ENCODE peak calls at places on chromosomes 2 and 18, in six cellular contexts. U is neuronal stem cell, J is thoracic aorta, X is ovary, Y is astrocyte, W is AG04450. T is an unnamed sample.

GRCh38 chr18:6203791-6204190 is 210.9 kb downstream of the L3MBTL4 start:
- DNase-seq in Y (no peak), J (no peak), U (no peak), X (no peak), W (no peak), T (no peak)

GRCh38 chr2:71385008-71385407 is 53.4 kb downstream of the ZNF638 start:
- DNase-seq in U (no peak), W (peak), Y (peak), X (no peak), J (no peak), T (no peak)

GRCh38 chr2:219358170-219359075 is 25.9 kb upstream of the RESP18 start:
- DNase-seq in W (no peak), U (no peak), J (no peak), Y (no peak), X (no peak), T (no peak)

GRCh38 chr2:54724560-54725342 is 1.3 kb downstream of the EML6 start:
- DNase-seq in X (peak), J (no peak), U (peak), W (no peak), Y (no peak), T (no peak)

GRCh38 chr18:47881752-47882455 is 48.6 kb downstream of the SMAD2 start:
- DNase-seq in X (no peak), U (no peak), Y (peak), W (peak), J (no peak), T (no peak)

GRCh38 chr2:3480352-3481010 is 38.9 kb downstream of the ADI1 start:
- DNase-seq in U (no peak), J (no peak), W (no peak), Y (no peak), X (no peak), T (no peak)

GRCh38 chr2:144578099-144578498 is 58.2 kb upstream of the ZEB2 start:
- DNase-seq in U (no peak), J (no peak), Y (no peak), X (no peak), W (no peak), T (no peak)

GRCh38 chr2:182615036-182615435 is 101.0 kb upstream of the DNAJC10 start:
- DNase-seq in U (no peak), X (no peak), J (no peak), W (no peak), Y (no peak), T (no peak)

GRCh38 chr18:58863539-58864145 is 1.0 kb upstream of the ZNF532 start:
- DNase-seq in X (peak), U (peak), J (no peak), W (no peak), Y (no peak), T (peak)

GRCh38 chr18:79852561-79853302 is 55.0 kb downstream of the KCNG2 start:
- DNase-seq in J (no peak), W (no peak), U (no peak), Y (no peak), X (peak), T (no peak)

GRCh38 chr2:224217962-224218347 is 178.9 kb upstream of the SERPINE2 start:
- DNase-seq in W (peak), Y (peak), J (no peak), U (no peak), X (no peak), T (no peak)

GRCh38 chr2:233972941-233973575 is 55.9 kb downstream of the TRPM8 start:
- DNase-seq in J (no peak), W (no peak), Y (no peak), U (no peak), X (no peak), T (no peak)

GRCh38 chr2:58480191-58480590 is 239.1 kb upstream of the FANCL start:
- DNase-seq in U (no peak), W (no peak), J (no peak), Y (no peak), X (no peak), T (no peak)

GRCh38 chr2:11535899-11536344 is 2.1 kb downstream of the GREB1 start:
- DNase-seq in U (no peak), Y (no peak), J (no peak), X (no peak), W (no peak), T (no peak)

GRCh38 chr2:224403657-224404056 is 1.8 kb upstream of the FAM124B start:
- DNase-seq in X (no peak), U (no peak), W (no peak), Y (no peak), J (no peak), T (no peak)

GRCh38 chr18:5456577-5457466 is 87.0 kb downstream of the EPB41L3 start:
- DNase-seq in X (no peak), J (no peak), W (no peak), U (peak), Y (peak), T (no peak)

GRCh38 chr2:124193706-124194105 is 168.6 kb downstream of the CNTNAP5 start:
- DNase-seq in U (no peak), W (no peak), J (no peak), Y (no peak), X (no peak), T (no peak)

GRCh38 chr2:46304635-46305034 is 7.4 kb downstream of the EPAS1 start:
- DNase-seq in Y (no peak), X (no peak), J (no peak), U (no peak), W (no peak), T (no peak)

GRCh38 chr2:36044389-36044788 is 311.2 kb upstream of the CRIM1 start:
- DNase-seq in Y (no peak), W (no peak), J (no peak), U (no peak), X (no peak), T (no peak)

GRCh38 chr18:29651121-29651675 is 1391.3 kb downstream of the DSC3 start:
- DNase-seq in X (no peak), Y (peak), J (no peak), W (no peak), U (no peak), T (no peak)

GRCh38 chr2:205822578-205822977 is 140.3 kb downstream of the NRP2 start:
- DNase-seq in J (no peak), X (no peak), W (peak), U (no peak), Y (peak), T (no peak)

GRCh38 chr18:35158728-35159443 is 81.9 kb upstream of the ZNF397 start:
- DNase-seq in Y (no peak), U (no peak), X (no peak), J (no peak), W (no peak), T (no peak)

GRCh38 chr2:85327757-85328617 is at the start of gene TGOLN2:
- DNase-seq in Y (peak), J (peak), W (peak), X (peak), U (peak), T (peak)

GRCh38 chr2:10384089-10384734 is 63.9 kb downstream of the ODC1 start:
- DNase-seq in J (no peak), Y (no peak), X (no peak), W (no peak), U (no peak), T (no peak)

GRCh38 chr2:24363306-24363705 is 3.0 kb upstream of the ITSN2 start:
- DNase-seq in W (no peak), X (no peak), U (no peak), J (no peak), Y (no peak), T (no peak)

DNA sequence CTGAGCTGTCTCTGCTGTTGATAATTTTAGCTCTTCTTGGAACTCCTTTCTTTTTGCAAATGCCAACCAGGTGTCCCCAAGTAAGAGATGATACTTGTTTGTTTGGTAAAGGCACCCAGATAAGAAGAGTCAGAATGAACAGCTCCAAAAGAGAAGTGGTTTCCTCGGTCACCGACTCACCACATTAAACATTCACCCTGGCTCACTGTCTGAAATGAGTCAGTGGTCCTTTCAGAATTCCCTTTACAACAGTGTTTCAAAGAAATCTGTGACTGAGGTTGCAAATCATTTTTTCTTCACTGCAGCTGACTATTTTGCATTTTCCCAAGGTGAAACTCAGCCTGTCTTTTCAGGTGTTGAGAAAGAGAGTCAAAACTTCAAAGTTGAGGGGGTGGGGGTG is 16.2 kb upstream of the CXCR4 start:
- DNase-seq in J (no peak), X (no peak), W (no peak), Y (no peak), U (no peak), T (no peak)
- H3K27ac ChIP-seq in J (no peak), X (no peak), W (no peak), Y (no peak), U (no peak), T (no peak)

DNA sequence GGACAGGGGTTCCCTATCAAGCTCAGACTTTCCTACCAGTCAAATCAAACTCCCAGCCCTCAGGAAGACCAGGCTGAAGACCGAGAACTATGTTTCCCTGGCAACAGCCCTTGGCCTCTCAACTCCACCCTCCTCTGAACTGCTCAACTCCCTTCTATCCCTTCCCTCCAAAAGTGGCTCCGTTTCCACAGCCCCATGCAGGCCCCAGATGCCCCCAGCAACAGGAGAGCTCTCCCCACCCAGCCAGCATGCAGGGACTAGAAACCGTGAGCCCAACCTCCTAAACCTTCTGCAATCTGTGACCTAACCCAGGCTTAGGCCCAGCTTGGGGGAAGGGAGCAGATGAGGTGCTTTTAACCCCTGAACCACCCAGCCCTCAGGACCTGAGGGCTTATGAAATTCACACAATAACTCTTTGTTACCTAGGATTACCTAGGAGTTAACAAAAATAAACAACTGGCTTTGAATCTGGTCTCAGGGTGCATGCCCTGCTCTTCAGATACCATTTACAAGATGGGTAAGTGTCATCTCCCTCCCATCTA is 87.2 kb downstream of the BCL11A start:
- DNase-seq in W (no peak), U (no peak), Y (no peak), X (no peak), J (no peak), T (no peak)
- H3K27ac ChIP-seq in W (no peak), U (no peak), Y (no peak), X (no peak), J (no peak), T (no peak)

DNA sequence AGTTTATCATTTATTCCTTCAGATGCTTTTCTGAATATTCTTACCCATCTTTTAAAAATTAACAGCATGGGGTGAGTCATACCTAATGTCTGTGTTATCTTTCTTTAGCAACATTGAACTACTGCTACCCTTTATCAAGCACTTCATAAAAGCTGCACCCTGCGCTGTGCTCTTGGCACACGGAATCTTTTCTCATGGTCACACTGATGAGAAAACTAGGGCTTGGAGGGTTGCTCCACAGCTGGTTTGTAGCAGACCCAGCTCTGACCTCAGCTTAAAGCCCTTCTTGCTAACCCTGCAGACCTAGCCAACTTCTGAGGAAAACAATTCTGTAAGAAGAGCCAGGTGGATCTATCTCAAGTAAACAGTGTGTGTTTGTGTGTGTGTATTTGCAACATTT is 106.3 kb downstream of the RNF144A start:
- DNase-seq in Y (peak), U (no peak), W (no peak), J (no peak), X (no peak), T (no peak)
- H3K27ac ChIP-seq in Y (no peak), U (no peak), W (no peak), J (no peak), X (peak), T (peak)

DNA sequence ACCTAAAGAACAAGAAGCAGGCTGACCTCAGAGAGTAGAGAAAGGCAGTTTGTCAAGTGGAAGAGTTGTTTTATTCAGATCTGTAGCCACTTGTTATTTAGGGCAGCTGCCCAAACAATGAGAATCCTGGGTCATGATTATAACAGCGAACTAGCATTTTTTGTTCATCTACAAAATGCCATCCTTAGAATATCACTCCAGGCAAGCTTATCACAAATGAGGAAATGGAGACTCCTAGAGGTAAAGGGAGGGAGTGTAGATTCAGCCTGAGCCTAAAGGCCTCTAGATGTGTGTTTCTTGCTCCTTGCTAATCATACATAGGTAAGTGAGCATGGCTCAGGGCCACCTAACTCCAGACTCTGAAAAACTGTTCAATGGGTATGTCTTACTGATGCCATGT is 126.1 kb downstream of the HNMT start:
- DNase-seq in J (no peak), Y (peak), U (no peak), W (no peak), X (no peak), T (no peak)
- H3K27ac ChIP-seq in J (no peak), Y (no peak), U (no peak), W (no peak), X (no peak), T (no peak)

DNA sequence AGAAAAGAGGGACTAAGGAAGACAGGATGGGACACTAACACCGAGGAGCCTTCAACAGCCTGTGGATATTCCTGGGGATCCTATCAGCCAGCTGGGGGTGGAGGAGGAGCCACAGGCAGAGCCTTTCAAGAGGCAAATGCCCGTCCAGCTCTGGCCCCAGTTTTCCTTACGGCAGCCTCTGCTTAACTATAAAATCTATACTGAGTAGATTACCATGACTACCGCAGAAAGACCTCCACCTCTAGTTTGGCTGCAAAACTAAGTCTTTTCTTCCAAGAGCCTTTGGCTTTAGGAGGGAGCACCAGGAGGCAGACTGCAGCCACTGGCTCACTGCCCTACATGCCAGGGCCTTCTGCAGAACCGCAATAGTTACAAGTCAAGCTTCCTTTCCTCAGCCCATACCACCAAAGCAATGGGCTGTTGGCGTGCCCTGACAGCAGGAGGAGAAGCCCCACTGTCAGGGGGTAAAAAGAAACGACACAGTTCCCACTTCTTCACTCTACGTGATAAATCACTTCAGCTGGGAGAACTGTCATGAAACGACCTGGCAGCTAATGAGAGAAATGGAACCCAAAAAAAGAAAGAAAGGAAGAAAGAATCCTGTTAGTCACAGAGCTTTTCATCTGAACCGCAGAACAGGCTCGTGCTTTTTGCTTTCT is 25.1 kb upstream of the CREB1 start:
- DNase-seq in W (no peak), Y (peak), J (no peak), U (no peak), X (peak), T (no peak)
- H3K27ac ChIP-seq in W (peak), Y (peak), J (peak), U (peak), X (no peak), T (no peak)

GRCh38 chr2:199456383-199457146 is 1.2 kb downstream of the SATB2 start:
- DNase-seq in J (no peak), U (no peak), X (no peak), Y (no peak), W (no peak), T (no peak)
- H3K27ac ChIP-seq in J (no peak), U (no peak), X (no peak), Y (peak), W (no peak), T (no peak)

GRCh38 chr18:62326646-62327348 is 1.7 kb downstream of the TNFRSF11A start:
- DNase-seq in W (no peak), Y (no peak), J (no peak), U (no peak), X (no peak), T (no peak)

GRCh38 chr18:62324355-62324828 is 718 bp upstream of the TNFRSF11A start:
- DNase-seq in W (no peak), J (no peak), U (no peak), Y (no peak), X (no peak), T (no peak)

GRCh38 chr18:62324917-62325805 is at the start of gene TNFRSF11A:
- DNase-seq in X (no peak), U (no peak), Y (no peak), J (no peak), W (no peak), T (no peak)

GRCh38 chr18:62327977-62328376 is 2.9 kb downstream of the TNFRSF11A start:
- DNase-seq in J (no peak), U (no peak), X (no peak), W (no peak), Y (no peak), T (no peak)

DNA sequence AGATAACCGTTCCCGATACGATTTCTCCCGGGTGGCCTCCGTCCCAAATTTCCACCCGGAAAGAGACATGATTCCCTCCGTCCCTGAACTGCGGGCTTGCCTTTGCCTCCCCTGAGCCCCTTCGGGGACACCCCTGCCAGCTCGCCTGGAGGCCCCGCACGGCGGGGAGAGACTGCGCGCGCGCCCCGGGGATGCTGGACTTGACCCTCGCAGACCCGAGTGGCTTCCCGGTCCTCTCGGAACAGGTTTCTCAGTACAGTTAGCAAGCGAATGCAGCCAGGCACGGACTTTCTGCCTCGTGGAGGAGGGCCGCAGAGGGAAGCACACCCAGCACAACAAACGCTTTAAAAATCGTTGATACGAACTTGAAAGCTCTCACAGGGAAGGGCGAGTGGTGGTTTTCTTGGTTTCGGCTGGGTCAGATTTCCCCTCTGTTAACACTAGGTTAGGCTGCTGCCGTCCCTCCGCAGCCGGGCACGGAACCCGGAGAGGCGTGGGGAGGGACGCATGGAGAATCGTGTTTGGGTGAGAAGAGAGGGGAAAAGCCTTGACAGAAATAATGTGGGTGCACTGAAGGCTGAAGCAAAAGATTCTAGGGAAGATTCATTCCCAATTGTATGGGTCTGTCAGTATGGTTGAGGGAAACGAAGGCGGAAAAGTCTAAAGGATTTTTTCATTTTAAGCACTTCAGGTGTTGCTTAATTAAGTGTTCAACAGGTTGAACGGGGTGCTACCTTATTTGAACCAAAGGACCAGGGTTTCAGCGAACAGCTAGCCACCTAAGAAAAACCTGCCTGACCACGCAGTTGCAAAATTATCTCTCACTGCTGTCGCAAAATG is 916 bp downstream of the TNFRSF11A start:
- DNase-seq in Y (peak), U (no peak), X (no peak), J (no peak), W (no peak), T (no peak)
- H3K27ac ChIP-seq in Y (no peak), U (no peak), X (no peak), J (no peak), W (no peak), T (no peak)

GRCh38 chr2:73111300-73112025 is 1.3 kb downstream of the RAB11FIP5 start:
- DNase-seq in W (no peak), U (peak), Y (peak), X (peak), J (no peak), T (peak)
- H3K27ac ChIP-seq in W (peak), U (no peak), Y (peak), X (peak), J (peak), T (peak)

GRCh38 chr2:73244580-73244979 is 10.5 kb downstream of the CCT7 start:
- DNase-seq in W (no peak), U (no peak), Y (no peak), J (no peak), X (no peak), T (no peak)
- H3K27ac ChIP-seq in W (no peak), U (no peak), Y (no peak), J (no peak), X (no peak), T (no peak)

GRCh38 chr2:39411186-39411944 is 25.7 kb downstream of the MAP4K3 start:
- DNase-seq in W (peak), J (no peak), X (no peak), U (no peak), Y (peak), T (no peak)
- H3K27ac ChIP-seq in W (peak), J (peak), X (no peak), U (no peak), Y (peak), T (peak)